ENCODE peak calls at places on chromosomes 2 and 18, in ten cellular contexts. One of them, this sample, is unnamed.
A peak's percentile ranks its signal among the peaks of the same experiment; 100 is the strongest.

GRCh38 chr2:4553219-4553618 is 849.8 kb downstream of the DCDC2C start:
- DNase-seq in endothelial cell: no peak
- DNase-seq in foreskin fibroblast: no peak
- DNase-seq in Karpas-422: no peak
- DNase-seq in NCI-H2227 treated with DMSO at 0.1 percent for 48 hours: no peak
- DNase-seq in AG08395: no peak
- DNase-seq in NCI-H1105: no peak
- DNase-seq in aorta: no peak
- DNase-seq in activated CD8-positive, alpha-beta memory T cell treated with anti-CD3 and anti-CD28 coated beads, Interleukin-2, amount 50 U/mL, for 48 hours: no peak
- DNase-seq in OCI-M1: no peak
- DNase-seq in this sample: no peak

GRCh38 chr2:241177935-241178334 is 10.5 kb upstream of the ANO7 start:
- DNase-seq in NCI-H2227 treated with DMSO at 0.1 percent for 48 hours: no peak
- DNase-seq in AG08395: no peak
- DNase-seq in NCI-H1105: no peak
- DNase-seq in foreskin fibroblast: no peak
- DNase-seq in Karpas-422: no peak
- DNase-seq in activated CD8-positive, alpha-beta memory T cell treated with anti-CD3 and anti-CD28 coated beads, Interleukin-2, amount 50 U/mL, for 48 hours: no peak
- DNase-seq in OCI-M1: no peak
- DNase-seq in aorta: no peak
- DNase-seq in endothelial cell: no peak
- DNase-seq in this sample: no peak

GRCh38 chr18:59646946-59647307 is 50.3 kb downstream of the CCBE1 start:
- DNase-seq in foreskin fibroblast: no peak
- DNase-seq in OCI-M1: no peak
- DNase-seq in activated CD8-positive, alpha-beta memory T cell treated with anti-CD3 and anti-CD28 coated beads, Interleukin-2, amount 50 U/mL, for 48 hours: no peak
- DNase-seq in aorta: no peak
- DNase-seq in endothelial cell: no peak
- DNase-seq in Karpas-422: no peak
- DNase-seq in AG08395: peak; percentile 46
- DNase-seq in NCI-H1105: no peak
- DNase-seq in NCI-H2227 treated with DMSO at 0.1 percent for 48 hours: no peak
- DNase-seq in this sample: no peak

GRCh38 chr2:46036929-46037328 is 260.3 kb upstream of the EPAS1 start:
- DNase-seq in AG08395: peak; percentile 96
- DNase-seq in OCI-M1: no peak
- DNase-seq in endothelial cell: no peak
- DNase-seq in Karpas-422: no peak
- DNase-seq in NCI-H2227 treated with DMSO at 0.1 percent for 48 hours: no peak
- DNase-seq in aorta: peak; percentile 74
- DNase-seq in foreskin fibroblast: peak; percentile 79
- DNase-seq in activated CD8-positive, alpha-beta memory T cell treated with anti-CD3 and anti-CD28 coated beads, Interleukin-2, amount 50 U/mL, for 48 hours: no peak
- DNase-seq in NCI-H1105: no peak
- DNase-seq in this sample: no peak

GRCh38 chr2:68831688-68832087 is 39.5 kb downstream of the BMP10 start:
- DNase-seq in endothelial cell: no peak
- DNase-seq in aorta: no peak
- DNase-seq in Karpas-422: no peak
- DNase-seq in foreskin fibroblast: peak; percentile 51
- DNase-seq in OCI-M1: peak; percentile 46
- DNase-seq in NCI-H1105: no peak
- DNase-seq in activated CD8-positive, alpha-beta memory T cell treated with anti-CD3 and anti-CD28 coated beads, Interleukin-2, amount 50 U/mL, for 48 hours: no peak
- DNase-seq in AG08395: peak; percentile 55
- DNase-seq in NCI-H2227 treated with DMSO at 0.1 percent for 48 hours: no peak
- DNase-seq in this sample: no peak

GRCh38 chr2:227785293-227785692 is 28.3 kb upstream of the CCL20 start:
- DNase-seq in NCI-H1105: no peak
- DNase-seq in OCI-M1: no peak
- DNase-seq in Karpas-422: peak; percentile 28
- DNase-seq in AG08395: no peak
- DNase-seq in NCI-H2227 treated with DMSO at 0.1 percent for 48 hours: no peak
- DNase-seq in aorta: no peak
- DNase-seq in activated CD8-positive, alpha-beta memory T cell treated with anti-CD3 and anti-CD28 coated beads, Interleukin-2, amount 50 U/mL, for 48 hours: no peak
- DNase-seq in endothelial cell: no peak
- DNase-seq in foreskin fibroblast: no peak
- DNase-seq in this sample: no peak

GRCh38 chr2:24449348-24449747 is 41.7 kb upstream of the NCOA1 start:
- DNase-seq in NCI-H2227 treated with DMSO at 0.1 percent for 48 hours: no peak
- DNase-seq in endothelial cell: no peak
- DNase-seq in Karpas-422: no peak
- DNase-seq in foreskin fibroblast: no peak
- DNase-seq in AG08395: no peak
- DNase-seq in aorta: no peak
- DNase-seq in NCI-H1105: no peak
- DNase-seq in activated CD8-positive, alpha-beta memory T cell treated with anti-CD3 and anti-CD28 coated beads, Interleukin-2, amount 50 U/mL, for 48 hours: no peak
- DNase-seq in OCI-M1: no peak
- DNase-seq in this sample: no peak

GRCh38 chr2:147386284-147386683 is 458.5 kb upstream of the ACVR2A start:
- DNase-seq in foreskin fibroblast: no peak
- DNase-seq in activated CD8-positive, alpha-beta memory T cell treated with anti-CD3 and anti-CD28 coated beads, Interleukin-2, amount 50 U/mL, for 48 hours: no peak
- DNase-seq in aorta: no peak
- DNase-seq in OCI-M1: no peak
- DNase-seq in endothelial cell: no peak
- DNase-seq in AG08395: no peak
- DNase-seq in Karpas-422: no peak
- DNase-seq in NCI-H1105: no peak
- DNase-seq in NCI-H2227 treated with DMSO at 0.1 percent for 48 hours: no peak
- DNase-seq in this sample: no peak

GRCh38 chr2:102797486-102797885 is 35.7 kb downstream of the TMEM182 start:
- DNase-seq in activated CD8-positive, alpha-beta memory T cell treated with anti-CD3 and anti-CD28 coated beads, Interleukin-2, amount 50 U/mL, for 48 hours: no peak
- DNase-seq in AG08395: no peak
- DNase-seq in Karpas-422: no peak
- DNase-seq in endothelial cell: no peak
- DNase-seq in OCI-M1: no peak
- DNase-seq in foreskin fibroblast: no peak
- DNase-seq in NCI-H2227 treated with DMSO at 0.1 percent for 48 hours: no peak
- DNase-seq in aorta: no peak
- DNase-seq in NCI-H1105: no peak
- DNase-seq in this sample: no peak

GRCh38 chr18:6001867-6002266 is 106.5 kb upstream of the TMEM200C start:
- DNase-seq in Karpas-422: no peak
- DNase-seq in activated CD8-positive, alpha-beta memory T cell treated with anti-CD3 and anti-CD28 coated beads, Interleukin-2, amount 50 U/mL, for 48 hours: no peak
- DNase-seq in foreskin fibroblast: no peak
- DNase-seq in endothelial cell: no peak
- DNase-seq in NCI-H1105: no peak
- DNase-seq in aorta: no peak
- DNase-seq in AG08395: no peak
- DNase-seq in OCI-M1: no peak
- DNase-seq in NCI-H2227 treated with DMSO at 0.1 percent for 48 hours: no peak
- DNase-seq in this sample: no peak

GRCh38 chr2:46648141-46648742 is 168.9 kb downstream of the TMEM247 start:
- DNase-seq in AG08395: no peak
- DNase-seq in activated CD8-positive, alpha-beta memory T cell treated with anti-CD3 and anti-CD28 coated beads, Interleukin-2, amount 50 U/mL, for 48 hours: no peak
- DNase-seq in NCI-H2227 treated with DMSO at 0.1 percent for 48 hours: no peak
- DNase-seq in endothelial cell: no peak
- DNase-seq in aorta: no peak
- DNase-seq in foreskin fibroblast: no peak
- DNase-seq in NCI-H1105: no peak
- DNase-seq in Karpas-422: no peak
- DNase-seq in OCI-M1: no peak
- DNase-seq in this sample: no peak

GRCh38 chr2:53473236-53473635 is 294.4 kb upstream of the CHAC2 start:
- DNase-seq in NCI-H1105: no peak
- DNase-seq in OCI-M1: peak; percentile 32
- DNase-seq in Karpas-422: peak; percentile 63
- DNase-seq in foreskin fibroblast: no peak
- DNase-seq in activated CD8-positive, alpha-beta memory T cell treated with anti-CD3 and anti-CD28 coated beads, Interleukin-2, amount 50 U/mL, for 48 hours: no peak
- DNase-seq in endothelial cell: no peak
- DNase-seq in aorta: no peak
- DNase-seq in AG08395: no peak
- DNase-seq in NCI-H2227 treated with DMSO at 0.1 percent for 48 hours: no peak
- DNase-seq in this sample: no peak

GRCh38 chr18:48486762-48487161 is 52.1 kb upstream of the CTIF start:
- DNase-seq in activated CD8-positive, alpha-beta memory T cell treated with anti-CD3 and anti-CD28 coated beads, Interleukin-2, amount 50 U/mL, for 48 hours: no peak
- DNase-seq in Karpas-422: no peak
- DNase-seq in NCI-H2227 treated with DMSO at 0.1 percent for 48 hours: no peak
- DNase-seq in aorta: no peak
- DNase-seq in foreskin fibroblast: peak; percentile 54
- DNase-seq in AG08395: peak; percentile 40
- DNase-seq in OCI-M1: no peak
- DNase-seq in endothelial cell: no peak
- DNase-seq in NCI-H1105: no peak
- DNase-seq in this sample: no peak

GRCh38 chr2:207123776-207124391 is 41.9 kb downstream of the KLF7 start:
- DNase-seq in Karpas-422: no peak
- DNase-seq in OCI-M1: no peak
- DNase-seq in foreskin fibroblast: no peak
- DNase-seq in activated CD8-positive, alpha-beta memory T cell treated with anti-CD3 and anti-CD28 coated beads, Interleukin-2, amount 50 U/mL, for 48 hours: no peak
- DNase-seq in aorta: no peak
- DNase-seq in AG08395: no peak
- DNase-seq in endothelial cell: no peak
- DNase-seq in NCI-H2227 treated with DMSO at 0.1 percent for 48 hours: no peak
- DNase-seq in NCI-H1105: no peak
- DNase-seq in this sample: no peak

GRCh38 chr2:58629720-58630119 is 388.6 kb upstream of the FANCL start:
- DNase-seq in OCI-M1: no peak
- DNase-seq in aorta: no peak
- DNase-seq in endothelial cell: no peak
- DNase-seq in AG08395: no peak
- DNase-seq in NCI-H1105: no peak
- DNase-seq in Karpas-422: no peak
- DNase-seq in NCI-H2227 treated with DMSO at 0.1 percent for 48 hours: no peak
- DNase-seq in activated CD8-positive, alpha-beta memory T cell treated with anti-CD3 and anti-CD28 coated beads, Interleukin-2, amount 50 U/mL, for 48 hours: no peak
- DNase-seq in foreskin fibroblast: peak; percentile 53
- DNase-seq in this sample: no peak

GRCh38 chr2:65366595-65367125 is 65.7 kb downstream of the SPRED2 start:
- DNase-seq in aorta: no peak
- DNase-seq in AG08395: peak; percentile 85
- DNase-seq in foreskin fibroblast: peak; percentile 97
- DNase-seq in Karpas-422: peak; percentile 63
- DNase-seq in NCI-H2227 treated with DMSO at 0.1 percent for 48 hours: peak; percentile 46
- DNase-seq in activated CD8-positive, alpha-beta memory T cell treated with anti-CD3 and anti-CD28 coated beads, Interleukin-2, amount 50 U/mL, for 48 hours: no peak
- DNase-seq in NCI-H1105: no peak
- DNase-seq in endothelial cell: no peak
- DNase-seq in OCI-M1: no peak
- DNase-seq in this sample: peak; percentile 61

This sample was measured in T-helper 1 cell.